ENCODE peak calls at places on chromosomes 16 and 17, in five cellular contexts. Z is AG10803, I is dorsolateral prefrontal cortex, A is GM23338, U is fibroblast of mammary gland. W is an unnamed sample.

GRCh38 chr17:78667741-78668640 is 90.8 kb upstream of the DNAH17 start:
- DNase-seq in Z (no peak), U (no peak), I (no peak), A (no peak), W (no peak)

GRCh38 chr16:50351952-50352351 is 16.8 kb downstream of the BRD7 start:
- DNase-seq in I (no peak), A (no peak), U (no peak), Z (no peak), W (no peak)

GRCh38 chr17:41625602-41626001 is 1.2 kb upstream of the KRT17 start:
- DNase-seq in U (no peak), Z (no peak), I (no peak), A (no peak), W (peak)

GRCh38 chr17:1956134-1956533 is 69.0 kb downstream of the RTN4RL1 start:
- DNase-seq in U (no peak), Z (no peak), A (no peak), I (no peak), W (no peak)

GRCh38 chr16:50246299-50247122 is 19.8 kb upstream of the ADCY7 start:
- DNase-seq in U (no peak), A (peak), I (no peak), Z (no peak), W (no peak)

GRCh38 chr17:17032131-17032692 is 10.0 kb upstream of the MPRIP start:
- DNase-seq in A (no peak), Z (peak), I (peak), U (peak), W (peak)

GRCh38 chr17:39794249-39794970 is 56.7 kb downstream of the GRB7 start:
- DNase-seq in I (no peak), Z (no peak), A (no peak), U (no peak), W (no peak)

GRCh38 chr17:2814499-2815341 is 18.5 kb downstream of the RAP1GAP2 start:
- DNase-seq in I (no peak), A (no peak), Z (no peak), U (no peak), W (no peak)

GRCh38 chr17:79849953-79850352 is 10.7 kb upstream of the CBX4 start:
- DNase-seq in Z (no peak), U (no peak), I (no peak), A (no peak), W (no peak)

GRCh38 chr16:81489547-81490267 is 45.1 kb downstream of the CMIP start:
- DNase-seq in Z (no peak), I (no peak), A (no peak), U (no peak), W (no peak)

GRCh38 chr16:56849690-56850680 is 15.0 kb upstream of the SLC12A3 start:
- DNase-seq in A (no peak), U (peak), I (no peak), Z (peak), W (peak)

GRCh38 chr17:79273660-79274059 is 199.0 kb downstream of the ENGASE start:
- DNase-seq in U (no peak), I (no peak), Z (no peak), A (no peak), W (no peak)

GRCh38 chr17:69860142-69860680 is 214.8 kb upstream of the KCNJ16 start:
- DNase-seq in U (no peak), Z (no peak), A (no peak), I (no peak), W (no peak)

GRCh38 chr16:27285676-27286196 is 17.2 kb upstream of the NSMCE1 start:
- DNase-seq in U (no peak), A (no peak), I (no peak), Z (no peak), W (no peak)

GRCh38 chr16:47599512-47599911 is 138.4 kb downstream of the PHKB start:
- DNase-seq in A (no peak), U (no peak), Z (no peak), I (no peak), W (no peak)

GRCh38 chr17:81129711-81130367 is 35.5 kb upstream of the PVALEF start:
- DNase-seq in U (no peak), I (no peak), Z (no peak), A (no peak), W (no peak)

GRCh38 chr16:8505327-8505991 is 84.9 kb downstream of the TMEM114 start:
- DNase-seq in I (no peak), A (peak), Z (no peak), U (no peak), W (no peak)

GRCh38 chr17:65557349-65558310 is 3.8 kb downstream of the AXIN2 start:
- DNase-seq in A (no peak), Z (peak), U (peak), I (no peak), W (peak)

GRCh38 chr17:16516594-16517018 is 24.6 kb upstream of the LRRC75A start:
- DNase-seq in A (no peak), U (peak), I (peak), Z (peak), W (peak)

GRCh38 chr17:48307814-48308411 is 122.1 kb downstream of the SKAP1 start:
- DNase-seq in A (peak), I (no peak), Z (peak), U (peak), W (peak)

GRCh38 chr17:68539536-68540469 is 27.6 kb downstream of the PRKAR1A start:
- DNase-seq in A (peak), U (peak), Z (peak), I (no peak), W (peak)

GRCh38 chr17:65750678-65751077 is 189.2 kb upstream of the AXIN2 start:
- DNase-seq in I (no peak), A (no peak), Z (peak), U (peak), W (peak)

GRCh38 chr17:8846768-8847211 is 20.7 kb downstream of the PIK3R6 start:
- DNase-seq in A (peak), U (peak), I (no peak), Z (peak), W (peak)

GRCh38 chr17:34797724-34798123 is 163.5 kb downstream of the CCT6B start:
- DNase-seq in U (peak), A (peak), I (no peak), Z (peak), W (no peak)

DNA sequence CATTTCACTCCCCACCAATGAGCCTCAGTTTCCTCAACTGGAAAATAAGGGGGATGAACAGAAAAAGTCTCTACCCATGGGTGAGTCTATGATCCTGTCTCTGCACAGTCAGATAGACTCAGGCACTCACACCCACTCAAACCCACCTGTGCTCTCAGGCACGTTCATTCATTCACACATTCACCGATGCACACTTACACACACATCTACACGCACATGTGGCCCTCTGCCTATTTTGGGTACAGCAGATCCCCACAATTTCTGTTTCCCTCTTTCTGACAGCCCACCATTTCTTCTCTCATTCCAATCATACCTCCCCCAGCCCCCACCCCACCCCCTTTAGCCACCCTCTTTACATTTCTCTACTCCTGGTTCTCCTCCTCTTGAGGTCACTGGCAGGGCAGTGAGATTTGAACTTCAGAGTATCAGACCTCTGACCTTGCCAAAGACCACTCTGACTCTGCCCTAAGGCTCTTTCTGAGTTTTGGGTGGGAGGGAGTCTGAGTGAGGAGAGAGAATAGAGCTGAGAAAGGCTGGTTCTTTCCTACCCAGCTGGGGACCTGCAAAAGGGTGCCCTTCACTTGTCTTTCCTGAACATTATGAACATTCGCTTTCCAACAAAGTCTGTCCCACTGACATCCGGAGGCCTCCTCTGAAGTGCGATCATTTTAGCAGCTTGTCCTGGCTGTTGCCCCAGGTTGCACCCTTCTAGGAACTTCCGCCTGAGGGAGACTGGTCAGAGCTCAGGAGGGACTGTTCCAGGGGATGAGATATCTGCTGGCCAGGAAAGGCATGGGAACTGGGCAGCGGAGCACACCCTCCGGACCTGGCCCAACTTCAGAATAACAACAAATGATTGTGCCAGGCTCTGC is 10.1 kb upstream of the COL1A1 start:
- DNase-seq in Z (peak), A (no peak), U (peak), I (no peak), W (no peak)
- H3K4me3 ChIP-seq in Z (peak), A (no peak), U (no peak), I (no peak), W (no peak)

GRCh38 chr17:74214642-74215331 is 1.4 kb downstream of the TTYH2 start:
- DNase-seq in U (no peak), I (no peak), A (no peak), Z (no peak), W (no peak)
- H3K4me3 ChIP-seq in U (no peak), I (peak), A (no peak), Z (no peak), W (no peak)

DNA sequence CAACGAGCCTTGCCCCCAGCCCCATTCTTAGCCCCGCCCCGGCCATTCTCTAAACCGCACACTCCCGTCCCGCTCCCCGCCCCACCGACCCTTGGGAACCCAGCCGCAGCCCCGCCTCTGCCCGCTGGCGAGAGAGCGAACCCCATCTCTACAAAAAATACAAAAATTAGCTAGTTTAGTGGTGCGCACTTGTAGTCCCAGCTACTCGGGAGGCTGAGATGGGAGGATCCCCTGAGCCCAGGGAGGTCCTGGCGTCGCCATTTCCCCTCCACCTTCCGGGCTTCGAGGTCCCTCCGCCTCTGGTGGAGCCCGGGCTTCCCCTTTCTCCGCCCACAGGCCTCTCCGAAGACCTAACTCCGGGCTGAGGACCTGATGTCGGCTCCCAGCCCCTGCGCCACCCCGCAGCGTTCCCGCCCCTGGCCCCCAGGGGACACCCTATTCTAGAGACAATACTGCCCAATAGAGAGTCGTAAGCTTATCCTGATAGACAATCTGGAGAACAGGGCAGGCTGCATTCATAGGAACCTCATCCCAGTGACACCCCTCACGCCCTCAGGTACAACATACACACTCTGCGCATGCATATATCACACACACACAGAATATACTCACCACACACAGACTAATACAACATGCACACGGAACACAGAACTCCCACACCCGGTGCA is 483 bp upstream of the PROCA1 start:
- DNase-seq in I (no peak), U (no peak), Z (no peak), A (peak), W (no peak)
- H3K4me3 ChIP-seq in I (no peak), U (peak), Z (no peak), A (peak), W (no peak)

GRCh38 chr17:28747046-28747691 is 3.4 kb downstream of the TRAF4 start:
- DNase-seq in Z (no peak), U (no peak), I (no peak), A (peak), W (no peak)

GRCh38 chr17:28744802-28745051 is 916 bp downstream of the TRAF4 start:
- DNase-seq in U (no peak), A (no peak), Z (no peak), I (no peak), W (no peak)

GRCh38 chr17:28746611-28747045 is 2.8 kb downstream of the TRAF4 start:
- DNase-seq in Z (no peak), I (peak), U (no peak), A (peak), W (no peak)

GRCh38 chr17:28745052-28745776 is 1.4 kb downstream of the TRAF4 start:
- DNase-seq in Z (peak), U (peak), A (peak), I (peak), W (peak)

GRCh38 chr17:28745777-28746473 is 2.1 kb downstream of the TRAF4 start:
- DNase-seq in U (no peak), A (peak), Z (no peak), I (no peak), W (no peak)
- H3K4me3 ChIP-seq in U (peak), A (peak), Z (peak), I (peak), W (peak)

DNA sequence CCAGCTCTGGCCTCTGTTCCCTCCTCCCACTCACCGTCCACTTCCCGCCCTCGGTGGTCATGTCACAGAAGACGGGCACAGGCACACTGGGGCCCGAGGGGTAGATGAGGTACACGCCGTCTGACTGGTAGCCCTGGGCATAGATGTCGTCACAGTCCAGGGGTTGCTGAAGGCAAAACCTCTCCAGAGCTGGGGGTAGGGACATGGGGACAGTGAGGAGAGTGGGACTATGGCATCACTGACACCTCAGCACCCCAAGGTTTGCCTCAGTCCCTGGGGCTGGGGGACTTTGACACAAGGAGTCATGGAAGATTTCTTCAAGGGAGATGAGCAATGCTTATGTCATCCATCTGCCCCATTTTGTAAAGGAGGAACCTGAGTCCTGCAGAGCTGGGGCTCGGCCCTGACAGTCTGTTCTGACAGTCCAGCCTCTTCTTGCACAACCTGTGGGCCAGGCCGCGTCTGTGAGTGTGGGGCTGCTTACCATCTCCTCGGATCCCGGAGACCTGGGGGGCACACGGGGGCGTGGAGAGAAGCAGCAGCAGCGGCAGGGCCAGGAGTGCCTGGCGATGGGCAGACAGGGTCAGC is 620 bp downstream of the MFAP4 start:
- DNase-seq in Z (peak), I (no peak), U (peak), A (peak), W (peak)
- H3K4me3 ChIP-seq in Z (peak), I (no peak), U (peak), A (peak), W (peak)

DNA sequence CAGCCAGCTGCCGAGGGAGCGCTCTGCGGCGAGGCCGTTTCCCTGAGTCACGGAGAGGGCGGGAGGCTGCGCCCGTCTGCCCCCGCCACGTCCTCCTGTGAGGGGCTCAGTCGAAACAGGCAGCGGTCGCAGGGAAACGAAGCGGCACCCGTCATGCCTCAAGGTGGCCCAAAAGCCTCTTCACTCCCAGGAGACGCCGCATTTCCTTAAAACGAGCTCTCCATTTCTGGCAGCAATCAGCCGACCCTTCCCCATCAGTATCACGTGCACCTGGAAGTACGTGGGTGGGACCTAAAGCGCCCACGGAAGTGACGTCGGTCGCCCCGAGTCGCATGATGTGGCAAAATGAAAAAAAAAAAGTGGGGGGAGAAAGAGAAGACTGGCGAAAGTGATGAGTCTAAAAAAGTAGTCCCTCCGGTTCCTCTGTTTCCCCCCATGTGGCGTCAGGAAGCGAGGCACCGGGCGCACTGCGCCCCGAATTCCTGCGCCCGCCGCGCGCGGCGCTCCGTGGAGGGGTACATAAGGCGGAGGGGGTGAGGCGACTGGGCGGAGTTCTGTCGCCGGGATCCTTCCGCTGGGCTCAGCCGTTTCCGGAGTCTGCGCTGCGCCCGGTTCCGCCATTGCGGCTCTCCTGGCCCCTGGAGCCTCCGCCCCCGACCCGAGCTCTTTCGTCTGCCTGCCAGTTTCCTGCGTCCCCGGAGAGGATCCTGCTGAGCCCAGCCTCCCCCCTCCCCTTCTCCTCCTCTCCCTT is at the start of gene CLTC:
- DNase-seq in I (peak), Z (peak), U (peak), A (peak), W (peak)
- H3K4me3 ChIP-seq in I (peak), Z (peak), U (peak), A (peak), W (peak)

W was measured in astrocyte of the spinal cord.